ENCODE peak calls at places on chromosomes 1 and 21, in nine cellular contexts. B, O, T, J, L, W, H, K and N are unnamed samples.

GRCh38 chr21:35637431-35637830 is 422.9 kb downstream of the SETD4 start:
- DNase-seq in B (no peak), O (no peak), T (peak; percentile 37), J (peak; percentile 21), L (no peak), W (no peak), H (peak; percentile 66), K (no peak), N (no peak)

GRCh38 chr1:21966247-21967000 is 10.4 kb upstream of the CELA3B start:
- DNase-seq in B (no peak), O (no peak), T (peak; percentile 73), J (peak; percentile 37), L (no peak), W (no peak), H (peak; percentile 44), K (no peak), N (no peak)

GRCh38 chr1:31413405-31414005 is 492 bp downstream of the SERINC2 start:
- DNase-seq in B (peak; percentile 19), O (peak; percentile 19), T (no peak), J (peak; percentile 23), L (peak; percentile 56), W (no peak), H (peak; percentile 23), K (peak; percentile 82), N (no peak)

GRCh38 chr1:228010921-228011320 is 4.1 kb downstream of the WNT3A start:
- DNase-seq in B (no peak), O (no peak), T (no peak), J (no peak), L (no peak), W (no peak), H (no peak), K (no peak), N (peak; percentile 22)

GRCh38 chr1:5913876-5914275 is 78.3 kb downstream of the NPHP4 start:
- DNase-seq in B (no peak), O (no peak), T (no peak), J (no peak), L (no peak), W (no peak), H (no peak), K (no peak), N (no peak)

GRCh38 chr21:36773111-36773510 is 74.2 kb downstream of the SIM2 start:
- DNase-seq in B (no peak), O (no peak), T (peak; percentile 74), J (peak; percentile 69), L (no peak), W (peak; percentile 57), H (peak; percentile 86), K (peak; percentile 83), N (no peak)

GRCh38 chr1:62271932-62272728 is 47.1 kb downstream of the KANK4 start:
- DNase-seq in B (no peak), O (peak; percentile 72), T (no peak), J (no peak), L (no peak), W (no peak), H (no peak), K (no peak), N (peak; percentile 47)

GRCh38 chr1:37474051-37474696 is at the start of gene ZC3H12A:
- DNase-seq in B (peak; percentile 95), O (peak; percentile 93), T (peak; percentile 75), J (peak; percentile 91), L (peak; percentile 95), W (peak; percentile 74), H (peak; percentile 91), K (peak; percentile 91), N (peak; percentile 100)

GRCh38 chr1:55172272-55172671 is 42.9 kb downstream of the USP24 start:
- DNase-seq in B (no peak), O (no peak), T (no peak), J (no peak), L (peak; percentile 60), W (no peak), H (no peak), K (no peak), N (no peak)

GRCh38 chr1:47921935-47922415 is 75.2 kb downstream of the TRABD2B start:
- DNase-seq in B (no peak), O (no peak), T (no peak), J (no peak), L (no peak), W (no peak), H (no peak), K (no peak), N (no peak)

GRCh38 chr1:18204568-18204967 is 97.0 kb downstream of the IGSF21 start:
- DNase-seq in B (no peak), O (no peak), T (no peak), J (no peak), L (no peak), W (no peak), H (no peak), K (no peak), N (no peak)

GRCh38 chr1:176843352-176844297 is 320.9 kb downstream of the ASTN1 start:
- DNase-seq in B (peak; percentile 54), O (no peak), T (peak; percentile 24), J (peak; percentile 59), L (peak; percentile 65), W (peak; percentile 22), H (peak; percentile 52), K (no peak), N (peak; percentile 7)

GRCh38 chr1:100325415-100326324 is 26.6 kb upstream of the CDC14A start:
- DNase-seq in B (no peak), O (no peak), T (no peak), J (no peak), L (no peak), W (no peak), H (no peak), K (no peak), N (no peak)

GRCh38 chr1:77424236-77424635 is 142.4 kb downstream of the AK5 start:
- DNase-seq in B (no peak), O (no peak), T (peak; percentile 58), J (peak; percentile 33), L (no peak), W (no peak), H (peak; percentile 63), K (no peak), N (no peak)

DNA sequence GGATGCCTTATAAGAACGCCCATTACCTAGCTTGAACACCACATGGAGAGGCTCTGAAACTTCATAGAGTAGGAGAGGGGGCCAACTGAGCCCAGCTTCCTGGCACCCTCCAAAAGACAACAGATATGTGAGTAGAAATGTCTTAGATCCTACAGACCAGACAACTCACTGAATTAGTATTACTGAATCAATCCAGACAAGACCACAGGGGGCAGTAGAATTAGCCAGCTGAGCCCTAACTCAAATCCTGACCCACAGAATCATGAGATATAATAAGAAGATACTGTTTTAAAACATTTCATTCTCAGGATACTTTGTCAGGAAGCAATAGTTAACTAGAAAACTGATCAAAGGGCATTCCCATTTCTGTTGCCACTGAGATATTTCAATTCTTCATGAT is 45.8 kb upstream of the C1orf21 start:
- DNase-seq in B (no peak), O (no peak), T (no peak), J (peak; percentile 29), L (no peak), W (no peak), H (peak; percentile 4), K (no peak), N (no peak)
- TF ChIP-seq CTCF in B (no peak), O (no peak), T (no peak), J (peak; percentile 50), L (peak; percentile 29), W (no peak), H (peak; percentile 39), K (no peak), N (no peak)

DNA sequence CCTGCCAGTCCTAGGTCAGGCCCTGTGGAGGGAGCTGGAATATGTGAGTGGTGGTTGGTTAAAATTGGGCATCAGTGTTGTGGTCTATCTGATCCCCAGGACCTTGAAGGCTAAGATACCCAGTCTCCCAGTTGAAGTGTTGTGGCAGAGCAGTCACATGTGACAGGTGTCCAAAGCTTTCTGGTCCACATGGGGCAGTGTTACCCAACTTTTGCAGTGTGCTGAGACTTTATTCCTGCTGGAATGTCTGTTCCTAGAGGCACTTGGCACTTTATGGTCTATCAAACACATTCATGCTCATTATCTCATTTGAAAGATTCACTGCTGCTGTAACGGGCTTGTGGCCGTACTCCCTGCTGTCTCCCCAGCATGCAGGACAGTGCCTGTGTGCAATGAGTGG is 21.0 kb upstream of the LORICRIN start:
- DNase-seq in B (no peak), O (no peak), T (no peak), J (no peak), L (peak; percentile 25), W (no peak), H (no peak), K (no peak), N (no peak)
- TF ChIP-seq CTCF in B (peak; percentile 49), O (no peak), T (peak; percentile 46), J (no peak), L (no peak), W (no peak), H (no peak), K (no peak), N (no peak)

DNA sequence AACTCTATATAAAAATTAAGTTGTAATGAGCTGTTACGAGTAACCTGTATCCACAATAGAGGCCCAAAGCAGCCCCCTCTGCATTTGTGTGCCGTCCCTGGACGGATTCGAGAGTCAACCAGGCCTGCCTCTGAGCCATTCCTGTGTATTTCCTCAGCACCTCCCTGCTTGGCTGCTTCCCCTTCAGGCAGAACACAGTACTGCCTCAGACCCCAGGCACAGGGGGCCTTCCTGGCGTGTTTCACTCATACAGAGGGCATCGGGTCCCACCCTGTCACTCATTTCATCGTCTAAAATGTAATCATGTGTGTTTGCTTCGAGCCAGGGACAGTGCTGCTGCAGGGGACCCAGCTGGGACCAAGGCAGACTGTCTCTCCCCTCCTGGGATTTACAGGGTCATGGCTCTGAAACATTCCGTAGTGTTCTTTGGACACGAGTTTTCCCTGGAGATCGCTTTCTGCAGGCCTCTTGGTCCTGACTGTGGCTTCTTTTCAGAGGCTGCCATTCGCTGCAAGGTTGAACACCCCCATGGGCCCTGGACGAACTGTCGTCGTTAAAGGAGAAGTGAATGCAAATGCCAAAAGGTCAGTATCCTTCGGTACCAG is 19.4 kb downstream of the LGALS8 start:
- DNase-seq in B (no peak), O (no peak), T (no peak), J (no peak), L (no peak), W (no peak), H (no peak), K (no peak), N (no peak)
- TF ChIP-seq CTCF in B (peak; percentile 3), O (no peak), T (no peak), J (peak; percentile 32), L (peak; percentile 20), W (no peak), H (no peak), K (no peak), N (no peak)

GRCh38 chr1:23178931-23179330 is 10.3 kb upstream of the LUZP1 start:
- DNase-seq in B (no peak), O (no peak), T (peak; percentile 35), J (peak; percentile 68), L (peak; percentile 12), W (no peak), H (peak; percentile 61), K (no peak), N (no peak)
- TF ChIP-seq CTCF in B (peak; percentile 16), O (peak; percentile 24), T (peak; percentile 25), J (peak; percentile 63), L (peak; percentile 28), W (peak; percentile 12), H (peak; percentile 41), K (no peak), N (peak; percentile 18)